ENCODE peak calls at places on chromosomes 11 and 22, in four cellular contexts. One of them, this sample, is unnamed.

GRCh38 chr22:29083576-29084566 is 11.0 kb downstream of the KREMEN1 start:
- DNase-seq in mucosa of gallbladder: no peak
- DNase-seq in Calu3: no peak
- DNase-seq in NCI-H1436 treated with DMSO at 0.1 percent for 48 hours: no peak
- DNase-seq in this sample: peak

GRCh38 chr22:46071451-46072029 is 78.8 kb upstream of the PPARA start:
- DNase-seq in mucosa of gallbladder: peak
- DNase-seq in Calu3: peak
- DNase-seq in NCI-H1436 treated with DMSO at 0.1 percent for 48 hours: peak
- DNase-seq in this sample: peak

GRCh38 chr22:32862936-32863661 is 61.6 kb downstream of the TIMP3 start:
- DNase-seq in mucosa of gallbladder: no peak
- DNase-seq in Calu3: no peak
- DNase-seq in NCI-H1436 treated with DMSO at 0.1 percent for 48 hours: no peak
- DNase-seq in this sample: no peak

GRCh38 chr11:12224537-12224893 is 114.1 kb downstream of the MICAL2 start:
- DNase-seq in mucosa of gallbladder: peak
- DNase-seq in Calu3: no peak
- DNase-seq in NCI-H1436 treated with DMSO at 0.1 percent for 48 hours: no peak
- DNase-seq in this sample: peak

GRCh38 chr11:130462931-130463330 is 14.5 kb downstream of the ADAMTS15 start:
- DNase-seq in mucosa of gallbladder: no peak
- DNase-seq in Calu3: no peak
- DNase-seq in NCI-H1436 treated with DMSO at 0.1 percent for 48 hours: no peak
- DNase-seq in this sample: no peak

GRCh38 chr11:60485987-60486386 is 6.6 kb upstream of the MS4A12 start:
- DNase-seq in mucosa of gallbladder: peak
- DNase-seq in Calu3: peak
- DNase-seq in NCI-H1436 treated with DMSO at 0.1 percent for 48 hours: no peak
- DNase-seq in this sample: peak

GRCh38 chr11:62427630-62428233 is 8.9 kb downstream of the SCGB1A1 start:
- DNase-seq in mucosa of gallbladder: no peak
- DNase-seq in Calu3: no peak
- DNase-seq in NCI-H1436 treated with DMSO at 0.1 percent for 48 hours: no peak
- DNase-seq in this sample: peak

GRCh38 chr11:9808943-9809342 is 145.1 kb downstream of the SWAP70 start:
- DNase-seq in mucosa of gallbladder: no peak
- DNase-seq in Calu3: peak
- DNase-seq in NCI-H1436 treated with DMSO at 0.1 percent for 48 hours: no peak
- DNase-seq in this sample: no peak

GRCh38 chr11:58406774-58407173 is at the start of gene OR5B3:
- DNase-seq in mucosa of gallbladder: no peak
- DNase-seq in Calu3: no peak
- DNase-seq in NCI-H1436 treated with DMSO at 0.1 percent for 48 hours: no peak
- DNase-seq in this sample: no peak

GRCh38 chr11:6321961-6322362 is 1.7 kb upstream of the CAVIN3 start:
- DNase-seq in mucosa of gallbladder: no peak
- DNase-seq in Calu3: no peak
- DNase-seq in NCI-H1436 treated with DMSO at 0.1 percent for 48 hours: no peak
- DNase-seq in this sample: no peak

GRCh38 chr11:47768090-47768620 is 1.0 kb upstream of the FNBP4 start:
- DNase-seq in mucosa of gallbladder: peak
- DNase-seq in Calu3: peak
- DNase-seq in NCI-H1436 treated with DMSO at 0.1 percent for 48 hours: peak
- DNase-seq in this sample: peak

GRCh38 chr11:68014966-68015447 is 4.9 kb downstream of the ALDH3B1 start:
- DNase-seq in mucosa of gallbladder: no peak
- DNase-seq in Calu3: no peak
- DNase-seq in NCI-H1436 treated with DMSO at 0.1 percent for 48 hours: no peak
- DNase-seq in this sample: no peak

GRCh38 chr22:20013382-20013871 is 3.2 kb downstream of the ARVCF start:
- DNase-seq in mucosa of gallbladder: peak
- DNase-seq in Calu3: peak
- DNase-seq in NCI-H1436 treated with DMSO at 0.1 percent for 48 hours: no peak
- DNase-seq in this sample: peak

GRCh38 chr11:87460269-87460668 is 422.5 kb downstream of the TMEM135 start:
- DNase-seq in mucosa of gallbladder: no peak
- DNase-seq in Calu3: no peak
- DNase-seq in NCI-H1436 treated with DMSO at 0.1 percent for 48 hours: no peak
- DNase-seq in this sample: no peak

GRCh38 chr11:59669611-59670009 is 773 bp upstream of the PATL1 start:
- DNase-seq in mucosa of gallbladder: peak
- DNase-seq in Calu3: peak
- DNase-seq in NCI-H1436 treated with DMSO at 0.1 percent for 48 hours: no peak
- DNase-seq in this sample: no peak

GRCh38 chr11:35815556-35816315 is 128.1 kb upstream of the LDLRAD3 start:
- DNase-seq in mucosa of gallbladder: peak
- DNase-seq in Calu3: no peak
- DNase-seq in NCI-H1436 treated with DMSO at 0.1 percent for 48 hours: no peak
- DNase-seq in this sample: no peak

GRCh38 chr22:21918466-21919185 is 34.0 kb downstream of the PPM1F start:
- DNase-seq in mucosa of gallbladder: no peak
- DNase-seq in Calu3: no peak
- DNase-seq in NCI-H1436 treated with DMSO at 0.1 percent for 48 hours: no peak
- DNase-seq in this sample: no peak

GRCh38 chr11:35066029-35066428 is 72.9 kb upstream of the CD44 start:
- DNase-seq in mucosa of gallbladder: no peak
- DNase-seq in Calu3: no peak
- DNase-seq in NCI-H1436 treated with DMSO at 0.1 percent for 48 hours: no peak
- DNase-seq in this sample: no peak

GRCh38 chr11:73009972-73010371 is 132.1 kb downstream of the FCHSD2 start:
- DNase-seq in mucosa of gallbladder: no peak
- DNase-seq in Calu3: no peak
- DNase-seq in NCI-H1436 treated with DMSO at 0.1 percent for 48 hours: no peak
- DNase-seq in this sample: no peak